ENCODE peak calls at places on chromosomes 11 and 22, in seven cellular contexts. P is skeletal muscle cell; Y is effector memory CD4-positive, alpha-beta T cell; W is psoas muscle; T is pancreas; K is foreskin fibroblast; D is AG04450. C is an unnamed sample.

GRCh38 chr11:77091146-77091940 is 11.3 kb upstream of the OMP start:
- DNase-seq in P (no peak), Y (peak), W (peak), T (peak), K (peak), D (no peak), C (no peak)

GRCh38 chr11:33802414-33802950 is 28.2 kb upstream of the FBXO3 start:
- DNase-seq in P (peak), Y (no peak), W (peak), T (peak), K (peak), D (peak), C (peak)

GRCh38 chr11:66568124-66568916 is at the start of gene CTSF:
- DNase-seq in P (no peak), Y (peak), W (peak), T (peak), K (peak), D (peak), C (no peak)

GRCh38 chr11:85947431-85948272 is 92.5 kb downstream of the CCDC83 start:
- DNase-seq in P (peak), Y (no peak), W (no peak), T (no peak), K (peak), D (peak), C (peak)

GRCh38 chr11:130162733-130163132 is 3.2 kb downstream of the ST14 start:
- DNase-seq in P (no peak), Y (no peak), W (no peak), T (no peak), K (peak), D (no peak), C (no peak)

GRCh38 chr11:78351193-78351592 is 66.4 kb downstream of the GAB2 start:
- DNase-seq in P (no peak), Y (no peak), W (no peak), T (no peak), K (no peak), D (no peak), C (no peak)

GRCh38 chr22:19187716-19188563 is 9.4 kb upstream of the SLC25A1 start:
- DNase-seq in P (no peak), Y (no peak), W (no peak), T (no peak), K (no peak), D (no peak), C (no peak)

GRCh38 chr11:10301656-10302293 is 3.1 kb upstream of the ADM start:
- DNase-seq in P (peak), Y (no peak), W (no peak), T (no peak), K (peak), D (no peak), C (peak)

GRCh38 chr11:69640995-69641581 is at the start of gene CCND1:
- DNase-seq in P (peak), Y (no peak), W (peak), T (peak), K (peak), D (peak), C (peak)

GRCh38 chr22:37545703-37546435 is 14.4 kb upstream of the CDC42EP1 start:
- DNase-seq in P (peak), Y (no peak), W (peak), T (peak), K (peak), D (peak), C (peak)

GRCh38 chr11:22449441-22449840 is 111.3 kb downstream of the SLC17A6 start:
- DNase-seq in P (no peak), Y (no peak), W (no peak), T (no peak), K (no peak), D (no peak), C (no peak)

GRCh38 chr11:94525933-94526332 is 13.7 kb downstream of the C11orf97 start:
- DNase-seq in P (peak), Y (no peak), W (peak), T (peak), K (peak), D (no peak), C (no peak)

GRCh38 chr11:82174610-82175009 is 559.1 kb downstream of the FAM181B start:
- DNase-seq in P (no peak), Y (no peak), W (no peak), T (no peak), K (no peak), D (no peak), C (no peak)

GRCh38 chr11:75313457-75314272 is 37.8 kb downstream of the ARRB1 start:
- DNase-seq in P (no peak), Y (no peak), W (peak), T (no peak), K (peak), D (no peak), C (peak)

GRCh38 chr11:110373061-110373702 is 56.6 kb upstream of the FDX1 start:
- DNase-seq in P (no peak), Y (no peak), W (no peak), T (no peak), K (peak), D (no peak), C (peak)

GRCh38 chr11:75925785-75926164 is 110.8 kb downstream of the UVRAG start:
- DNase-seq in P (no peak), Y (no peak), W (no peak), T (no peak), K (no peak), D (no peak), C (no peak)

GRCh38 chr22:40397436-40397835 is 27.0 kb downstream of the SGSM3 start:
- DNase-seq in P (no peak), Y (no peak), W (no peak), T (peak), K (no peak), D (no peak), C (no peak)

GRCh38 chr11:129460714-129461113 is 85.1 kb downstream of the BARX2 start:
- DNase-seq in P (no peak), Y (no peak), W (no peak), T (no peak), K (no peak), D (no peak), C (no peak)

GRCh38 chr22:35837328-35837727 is 119.7 kb downstream of the APOL5 start:
- DNase-seq in P (no peak), Y (no peak), W (no peak), T (no peak), K (no peak), D (no peak), C (no peak)

GRCh38 chr22:35835267-35835997 is 117.8 kb downstream of the APOL5 start:
- DNase-seq in P (no peak), Y (no peak), W (no peak), T (no peak), K (peak), D (no peak), C (no peak)

GRCh38 chr22:35834080-35834479 is 116.4 kb downstream of the APOL5 start:
- DNase-seq in P (no peak), Y (no peak), W (no peak), T (no peak), K (no peak), D (no peak), C (no peak)

GRCh38 chr22:35838849-35839646 is 121.4 kb downstream of the APOL5 start:
- DNase-seq in P (no peak), Y (no peak), W (peak), T (no peak), K (peak), D (peak), C (no peak)

GRCh38 chr22:35835998-35836691 is 118.5 kb downstream of the APOL5 start:
- DNase-seq in P (peak), Y (no peak), W (peak), T (no peak), K (peak), D (peak), C (peak)
- H3K4me3 ChIP-seq in P (peak), Y (no peak), W (peak), T (peak), K (peak), D (peak), C (peak)

GRCh38 chr11:26993965-26994446 is at the start of gene FIBIN:
- DNase-seq in P (no peak), Y (no peak), W (peak), T (peak), K (no peak), D (no peak), C (no peak)
- H3K4me3 ChIP-seq in P (peak), Y (no peak), W (peak), T (peak), K (peak), D (peak), C (peak)

GRCh38 chr22:22558071-22558971 is 744 bp downstream of the PRAME start:
- DNase-seq in P (no peak), Y (no peak), W (no peak), T (no peak), K (no peak), D (no peak), C (no peak)

GRCh38 chr22:22556995-22557925 is 1.8 kb downstream of the PRAME start:
- DNase-seq in P (no peak), Y (no peak), W (no peak), T (no peak), K (no peak), D (no peak), C (no peak)

GRCh38 chr22:22554324-22555284 is 4.5 kb downstream of the PRAME start:
- DNase-seq in P (no peak), Y (no peak), W (no peak), T (no peak), K (no peak), D (no peak), C (no peak)

GRCh38 chr22:22555596-22555995 is 3.5 kb downstream of the PRAME start:
- DNase-seq in P (no peak), Y (no peak), W (no peak), T (no peak), K (no peak), D (no peak), C (no peak)

DNA sequence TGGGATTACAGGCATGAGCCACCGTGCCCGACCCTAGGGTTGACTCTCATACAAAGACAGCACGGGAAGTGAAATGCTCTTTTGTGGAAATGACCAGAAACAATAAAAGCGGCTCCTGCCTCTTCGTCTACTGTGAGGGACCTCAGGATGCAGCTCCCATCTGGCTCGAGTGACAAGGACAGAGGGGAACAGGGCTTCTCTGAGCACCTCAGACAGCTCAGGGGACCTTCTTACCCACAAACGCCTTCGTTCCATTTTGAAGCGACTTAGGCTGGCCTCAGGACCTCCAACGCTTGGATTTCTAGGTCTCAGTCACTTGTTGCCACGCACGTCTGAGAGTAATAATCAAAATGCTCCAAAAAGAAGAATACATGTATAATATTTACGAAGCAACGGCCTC is 2.5 kb downstream of the PRAME start:
- DNase-seq in P (no peak), Y (no peak), W (no peak), T (no peak), K (no peak), D (no peak), C (no peak)
- H3K4me3 ChIP-seq in P (no peak), Y (no peak), W (no peak), T (no peak), K (no peak), D (no peak), C (no peak)

DNA sequence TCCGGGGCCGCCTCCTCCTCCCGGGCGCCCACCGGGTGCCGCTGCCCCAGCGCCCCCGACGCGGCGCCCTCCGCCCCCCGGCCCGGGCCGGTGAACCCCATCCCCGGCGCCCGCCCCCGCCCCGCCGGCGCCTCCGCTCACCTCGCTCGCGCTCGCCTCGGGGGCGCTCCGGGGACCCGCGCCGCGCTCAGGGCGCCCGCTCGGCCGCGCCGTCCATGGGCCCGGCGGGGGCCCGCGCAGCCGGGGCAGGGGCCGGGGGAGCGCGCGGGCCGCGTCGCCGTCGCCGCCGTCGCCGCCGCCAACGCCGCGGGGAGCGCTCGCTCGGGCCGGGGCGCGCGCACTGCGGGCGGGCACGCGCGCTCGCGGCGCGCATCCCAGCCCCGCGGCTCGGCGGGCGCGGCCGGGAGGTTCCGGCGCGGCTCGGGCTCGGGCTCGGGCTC is 291 bp downstream of the DUSP8 start:
- DNase-seq in P (no peak), Y (no peak), W (no peak), T (peak), K (no peak), D (no peak), C (no peak)
- H3K4me3 ChIP-seq in P (peak), Y (peak), W (peak), T (peak), K (peak), D (peak), C (peak)

GRCh38 chr11:16191852-16192240 is 164.5 kb downstream of the SOX6 start:
- DNase-seq in P (no peak), Y (no peak), W (no peak), T (no peak), K (no peak), D (no peak), C (no peak)
- H3K4me3 ChIP-seq in P (no peak), Y (no peak), W (no peak), T (no peak), K (no peak), D (no peak), C (no peak)

DNA sequence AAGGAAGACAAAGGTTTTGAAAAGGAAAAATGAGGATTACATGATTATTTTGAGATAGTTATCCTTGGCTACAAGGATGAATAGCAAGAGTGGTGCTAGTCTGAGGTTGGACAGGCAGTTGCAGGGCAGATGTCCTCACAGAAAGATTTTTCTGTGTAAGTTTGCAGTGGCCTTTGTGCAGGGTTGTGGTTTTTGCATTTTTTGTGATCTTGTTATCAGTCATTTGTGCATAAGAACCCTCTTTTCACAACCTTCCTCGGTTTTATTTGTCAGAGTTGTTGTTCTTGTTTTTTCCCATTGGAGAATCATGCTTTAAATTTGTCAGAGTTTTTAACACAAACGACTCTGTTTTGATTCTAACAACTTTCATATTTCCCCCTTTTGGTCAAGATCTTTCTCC is 1.4 kb downstream of the CCDC134 start:
- DNase-seq in P (no peak), Y (no peak), W (no peak), T (no peak), K (no peak), D (no peak), C (no peak)
- H3K4me3 ChIP-seq in P (no peak), Y (peak), W (peak), T (peak), K (no peak), D (peak), C (no peak)

GRCh38 chr11:115503886-115504278 is 333 bp downstream of the CADM1 start:
- DNase-seq in P (no peak), Y (no peak), W (no peak), T (peak), K (no peak), D (no peak), C (no peak)

GRCh38 chr11:115503083-115503885 is 931 bp downstream of the CADM1 start:
- DNase-seq in P (no peak), Y (no peak), W (peak), T (peak), K (peak), D (no peak), C (peak)

GRCh38 chr11:115501504-115501894 is 2.7 kb downstream of the CADM1 start:
- DNase-seq in P (no peak), Y (no peak), W (no peak), T (no peak), K (no peak), D (no peak), C (no peak)

GRCh38 chr11:115501895-115502589 is 2.2 kb downstream of the CADM1 start:
- DNase-seq in P (no peak), Y (no peak), W (no peak), T (no peak), K (no peak), D (no peak), C (no peak)

DNA sequence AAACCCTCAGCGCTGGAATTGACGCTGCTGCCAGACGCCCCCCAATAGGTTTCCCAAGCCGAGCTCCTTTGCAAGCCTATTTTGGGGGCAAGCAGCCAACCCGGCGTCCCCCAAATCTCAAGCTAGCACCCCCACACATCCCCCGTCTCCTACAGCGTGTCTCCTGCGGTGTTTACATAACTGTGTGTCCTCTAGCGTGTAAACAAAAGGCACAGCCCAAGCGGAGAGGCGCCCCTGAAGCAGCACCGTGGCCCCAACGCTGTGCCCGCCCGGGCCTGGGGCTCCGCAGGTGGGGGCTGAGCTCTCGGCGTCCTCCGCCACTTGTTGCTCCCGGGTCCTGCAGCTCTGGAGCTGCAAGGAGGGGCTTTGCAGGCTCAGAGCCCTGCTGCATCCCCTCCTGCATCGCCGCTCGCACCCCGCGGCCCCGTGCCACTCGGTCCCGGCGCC is 1.6 kb downstream of the CADM1 start:
- DNase-seq in P (no peak), Y (no peak), W (peak), T (no peak), K (no peak), D (no peak), C (no peak)
- H3K4me3 ChIP-seq in P (peak), Y (peak), W (peak), T (peak), K (peak), D (peak), C (peak)

DNA sequence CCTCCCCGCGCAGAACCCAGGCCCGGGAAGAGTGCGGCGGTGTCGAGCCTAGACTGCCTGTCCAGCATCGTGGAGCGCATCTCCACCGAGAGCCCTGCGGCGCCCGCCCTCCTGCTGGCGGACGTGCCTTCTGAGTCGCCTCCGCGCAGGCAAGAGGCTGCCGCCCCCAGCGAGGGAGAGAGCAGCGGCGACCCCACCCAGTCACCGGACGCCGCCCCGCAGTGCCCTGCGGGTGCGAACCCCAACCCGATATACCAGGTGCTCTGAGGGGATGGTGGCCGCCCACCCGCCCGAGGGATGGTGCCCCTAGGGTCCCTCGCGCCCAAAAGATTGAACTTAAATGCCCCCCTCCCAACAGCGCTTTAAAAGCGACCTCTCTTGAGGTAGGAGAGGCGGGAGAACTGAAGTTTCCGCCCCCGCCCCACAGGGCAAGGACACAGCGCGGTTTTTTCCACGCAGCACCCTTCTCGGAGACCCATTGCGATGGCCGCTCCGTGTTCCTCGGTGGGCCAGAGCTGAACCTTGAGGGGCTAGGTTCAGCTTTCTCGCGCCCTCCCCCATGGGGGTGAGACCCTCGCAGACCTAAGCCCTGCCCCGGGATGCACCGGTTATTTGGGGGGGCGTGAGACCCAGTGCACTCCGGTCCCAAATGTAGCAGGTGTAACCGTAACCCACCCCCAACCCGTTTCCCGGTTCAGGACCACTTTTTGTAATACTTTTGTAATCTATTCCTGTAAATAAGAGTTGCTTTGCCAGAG is 2.0 kb downstream of the MYOD1 start:
- DNase-seq in P (no peak), Y (no peak), W (no peak), T (no peak), K (no peak), D (no peak), C (no peak)
- H3K4me3 ChIP-seq in P (peak), Y (no peak), W (peak), T (no peak), K (no peak), D (no peak), C (no peak)

GRCh38 chr11:9090488-9091043 is 833 bp downstream of the SCUBE2 start:
- DNase-seq in P (no peak), Y (no peak), W (no peak), T (no peak), K (no peak), D (no peak), C (no peak)
- H3K4me3 ChIP-seq in P (peak), Y (peak), W (peak), T (peak), K (peak), D (peak), C (peak)

C was measured in BJ.